ENCODE peak calls at places on chromosomes 3 and 15, in five cellular contexts. E is mucosa of descending colon, N is DND-41, W is brain microvascular endothelial cell, K is ovary. B is an unnamed sample.

GRCh38 chr3:9422712-9423424 is 25.5 kb downstream of the SETD5 start:
- DNase-seq in N (peak), W (peak), K (peak), E (peak), B (peak)

GRCh38 chr3:152047465-152047864 is 174.0 kb downstream of the SUCNR1 start:
- DNase-seq in W (no peak), N (no peak), E (no peak), K (no peak), B (peak)

GRCh38 chr15:32867313-32867626 is 149.5 kb downstream of the GREM1 start:
- DNase-seq in E (no peak), K (no peak), N (no peak), W (peak), B (peak)

GRCh38 chr3:172591876-172592771 is 68.9 kb upstream of the TNFSF10 start:
- DNase-seq in N (peak), W (peak), E (no peak), K (no peak), B (no peak)

GRCh38 chr15:71800190-71800589 is 10.2 kb upstream of the NR2E3 start:
- DNase-seq in E (no peak), W (no peak), K (no peak), N (no peak), B (no peak)

GRCh38 chr3:1535361-1535760 is 442.5 kb downstream of the CNTN6 start:
- DNase-seq in W (no peak), K (no peak), N (no peak), E (no peak), B (no peak)

GRCh38 chr3:149216195-149216869 is 5.3 kb downstream of the CP start:
- DNase-seq in N (no peak), E (peak), W (no peak), K (no peak), B (peak)

GRCh38 chr3:171879472-171879871 is 36.3 kb downstream of the TMEM212 start:
- DNase-seq in N (no peak), E (no peak), W (no peak), K (no peak), B (no peak)

GRCh38 chr3:127421943-127422662 is 134.3 kb upstream of the PRR20G start:
- DNase-seq in K (no peak), N (no peak), E (no peak), W (no peak), B (no peak)

GRCh38 chr3:14431928-14432834 is 29.8 kb downstream of the SLC6A6 start:
- DNase-seq in K (no peak), W (peak), N (peak), E (peak), B (peak)
- TF ChIP-seq CTCF in K (no peak), W (no peak), N (peak), E (no peak), B (no peak)

DNA sequence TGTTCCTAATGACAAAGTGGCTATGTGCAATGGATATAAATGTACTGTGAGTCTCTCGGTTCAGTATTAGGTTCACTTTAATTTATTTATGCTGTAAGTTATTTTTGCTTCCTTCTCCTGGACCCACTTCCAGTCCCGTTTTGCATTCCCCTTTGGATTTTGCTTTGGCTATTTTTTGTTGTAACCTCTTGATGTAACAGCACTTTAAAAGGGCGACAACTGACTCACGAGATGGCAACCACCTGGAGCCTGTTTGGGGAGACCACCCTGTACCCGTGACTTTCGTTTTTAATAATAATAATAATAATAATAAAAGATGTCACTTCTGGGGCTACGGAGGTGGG is 5.6 kb downstream of the RNU6-1 start:
- DNase-seq in E (no peak), K (no peak), N (no peak), W (no peak), B (no peak)
- H3K4me3 ChIP-seq in E (no peak), K (peak), N (no peak), W (no peak), B (no peak)

DNA sequence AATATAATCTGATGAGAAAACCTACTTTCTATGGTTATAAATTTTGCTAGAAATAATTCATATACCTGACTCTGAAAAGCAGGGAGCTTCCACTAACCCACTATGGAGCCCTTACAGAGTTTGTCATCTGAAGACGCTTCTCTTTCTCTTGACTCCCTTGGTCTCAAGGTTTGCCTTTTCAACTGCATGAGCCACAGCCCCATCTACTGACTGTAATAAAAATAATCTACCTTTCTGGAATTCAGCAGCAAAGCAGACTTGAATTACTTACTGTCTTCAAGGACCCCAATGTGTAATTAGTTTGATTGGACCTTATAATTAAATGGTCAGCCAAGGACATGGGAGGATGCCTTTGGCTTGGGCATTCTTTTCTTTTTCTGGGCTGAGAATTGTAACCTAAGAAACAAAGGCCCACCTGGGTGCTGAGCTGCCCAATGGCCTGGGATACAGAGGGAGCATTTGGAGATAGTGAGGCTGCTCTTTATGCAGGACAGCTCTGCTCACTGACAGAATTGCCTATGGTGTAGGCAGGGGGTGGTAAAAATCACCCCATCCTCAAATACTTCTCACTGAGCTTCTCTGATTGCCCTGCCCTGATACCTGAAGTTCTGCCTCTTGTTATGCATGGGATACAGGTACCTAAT is 178.6 kb upstream of the TRIM42 start:
- DNase-seq in N (no peak), K (no peak), W (no peak), E (no peak), B (peak)
- TF ChIP-seq CTCF in N (no peak), K (no peak), W (peak), E (no peak), B (peak)

GRCh38 chr15:69298354-69298696 is 387 bp upstream of the PAQR5 start:
- DNase-seq in E (no peak), W (no peak), K (no peak), N (no peak), B (no peak)
- H3K4me3 ChIP-seq in E (no peak), W (no peak), K (no peak), N (no peak), B (peak)

GRCh38 chr15:84915011-84915958 is 30.8 kb downstream of the SLC28A1 start:
- DNase-seq in E (no peak), K (peak), N (peak), W (peak), B (peak)
- TF ChIP-seq CTCF in E (no peak), K (no peak), N (no peak), W (no peak), B (no peak)

DNA sequence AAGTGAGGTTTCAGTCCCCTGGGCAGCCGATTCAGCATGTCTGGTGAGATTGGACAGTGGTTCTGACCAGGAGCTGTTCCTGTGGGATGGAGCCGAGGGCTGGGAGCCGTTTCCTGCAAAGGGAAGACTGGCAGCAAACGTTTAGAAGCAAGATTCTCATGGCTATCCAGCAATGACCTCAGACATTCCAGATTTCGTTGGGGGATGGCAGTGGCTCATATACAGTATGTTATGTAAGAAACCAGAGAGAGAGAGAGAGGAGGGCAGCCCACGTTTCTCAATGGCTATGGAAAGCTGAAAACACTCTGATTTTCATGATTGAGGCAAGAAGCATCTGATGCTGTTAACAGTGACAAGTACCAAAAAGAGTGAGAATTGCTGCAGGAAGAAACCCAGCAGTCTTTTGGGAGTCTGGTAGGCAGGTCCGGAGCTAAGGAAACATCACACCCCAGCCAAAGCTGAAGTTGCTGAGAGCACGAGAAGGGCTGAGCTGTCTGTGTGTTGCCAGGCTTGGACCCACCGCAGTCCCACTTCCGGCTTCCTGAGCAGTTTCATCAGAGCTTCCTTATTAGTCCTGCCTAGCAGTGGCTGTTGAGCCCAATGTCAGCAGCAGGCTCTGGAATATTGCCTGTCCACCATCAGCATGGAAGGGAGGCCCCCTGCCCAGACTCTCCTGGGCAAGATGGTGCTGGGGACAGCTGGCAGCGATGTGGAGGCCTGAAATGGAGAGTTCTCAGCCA is 25.5 kb upstream of the VPS8 start:
- DNase-seq in K (peak), N (no peak), W (peak), E (peak), B (peak)
- H3K4me3 ChIP-seq in K (no peak), N (no peak), W (peak), E (no peak), B (no peak)

B was measured in fibroblast of the aortic adventitia.